ENCODE peak calls at places on chromosome X, in nine cellular contexts. X is lower lobe of right lung, C is mesenchymal stem cell, T is GM23248, V is left ventricle myocardium inferior, G is WERI-Rb-1, H is body of pancreas, I is mammary epithelial cell, F is heart right ventricle. R is an unnamed sample. For H3K9me3, the result is how much of the 10 kb centered on the place peaks cover.

GRCh38 chrX:7088968-7089615 is 58.4 kb upstream of the STS start:
- DNase-seq in C (no peak), G (peak), H (no peak), T (no peak), F (no peak), V (no peak), X (no peak), I (no peak), R (no peak)

GRCh38 chrX:65196758-65197371 is 220.6 kb upstream of the ZC4H2 start:
- DNase-seq in V (no peak), T (peak), C (no peak), H (peak), F (no peak), G (no peak), I (no peak), X (peak), R (peak)

GRCh38 chrX:13266641-13267420 is 53.0 kb downstream of the ATXN3L start:
- DNase-seq in V (no peak), X (no peak), T (peak), I (peak), C (no peak), F (no peak), G (no peak), H (no peak), R (peak)

GRCh38 chrX:10574663-10575062 is 45.7 kb downstream of the MID1 start:
- DNase-seq in T (peak), F (no peak), H (no peak), G (no peak), V (no peak), X (no peak), C (no peak), I (peak), R (peak)

GRCh38 chrX:1358793-1359476 is 22.4 kb downstream of the IL3RA start:
- DNase-seq in X (no peak), I (no peak), F (no peak), G (no peak), V (no peak), C (no peak), T (no peak), H (no peak), R (no peak)

GRCh38 chrX:115330498-115331138 is 41.1 kb downstream of the LUZP4 start:
- DNase-seq in G (peak), I (peak), X (no peak), T (peak), C (peak), H (peak), V (no peak), F (no peak), R (peak)

GRCh38 chrX:51024106-51024696 is 113.7 kb downstream of the BMP15 start:
- DNase-seq in X (no peak), V (no peak), H (no peak), F (no peak), C (no peak), T (no peak), I (no peak), G (no peak), R (no peak)

GRCh38 chrX:53239474-53239873 is 14.5 kb upstream of the KDM5C start:
- DNase-seq in T (no peak), H (no peak), F (no peak), X (no peak), I (no peak), G (peak), V (no peak), C (no peak), R (peak)

GRCh38 chrX:46180258-46180687 is 364.9 kb downstream of the ZNF674 start:
- DNase-seq in I (peak), X (no peak), F (no peak), C (peak), V (no peak), T (peak), H (no peak), G (no peak), R (peak)

GRCh38 chrX:12239356-12240082 is 101.2 kb downstream of the FRMPD4 start:
- DNase-seq in G (no peak), F (no peak), I (no peak), T (no peak), V (no peak), C (no peak), H (no peak), X (no peak), R (no peak)

GRCh38 chrX:139290310-139290709 is 240.2 kb upstream of the F9 start:
- DNase-seq in X (no peak), F (no peak), G (no peak), H (no peak), I (peak), C (no peak), T (peak), V (no peak), R (no peak)

GRCh38 chrX:52346462-52347165 is 22.2 kb upstream of the XAGE2 start:
- DNase-seq in V (no peak), C (no peak), H (no peak), G (no peak), F (no peak), X (no peak), T (peak), I (peak), R (peak)

GRCh38 chrX:1476682-1477081 is 24.0 kb upstream of the ASMTL start:
- DNase-seq in C (no peak), F (no peak), V (no peak), H (no peak), T (no peak), X (no peak), G (no peak), I (no peak), R (no peak)

GRCh38 chrX:112642349-112642748 is 37.4 kb downstream of the LHFPL1 start:
- DNase-seq in G (peak), I (peak), V (no peak), C (peak), X (no peak), H (peak), T (peak), F (no peak), R (no peak)

GRCh38 chrX:12955882-12956703 is 18.8 kb upstream of the TMSB4X start:
- DNase-seq in I (peak), H (no peak), X (peak), C (peak), V (peak), F (peak), T (peak), G (no peak), R (peak)

GRCh38 chrX:68921937-68922456 is 93.2 kb downstream of the EFNB1 start:
- DNase-seq in H (no peak), F (no peak), I (no peak), V (no peak), X (no peak), G (no peak), T (no peak), C (no peak), R (no peak)

GRCh38 chrX:53080628-53081580 is 1.3 kb upstream of the TSPYL2 start:
- DNase-seq in X (no peak), C (no peak), I (no peak), T (peak), G (no peak), V (no peak), F (no peak), H (no peak), R (no peak)

GRCh38 chrX:2538016-2538415 is 37.2 kb upstream of the DHRSX start:
- DNase-seq in G (no peak), T (peak), V (no peak), I (no peak), F (no peak), C (no peak), X (no peak), H (no peak), R (no peak)

GRCh38 chrX:135497736-135498135 is 22.7 kb upstream of the INTS6L start:
- DNase-seq in H (no peak), I (no peak), V (no peak), F (no peak), T (no peak), X (no peak), G (no peak), C (no peak), R (no peak)

GRCh38 chrX:18934708-18935107 is 49.2 kb downstream of the PHKA2 start:
- DNase-seq in G (no peak), F (no peak), C (no peak), X (no peak), I (no peak), V (no peak), H (no peak), T (no peak), R (no peak)

GRCh38 chrX:66632473-66632872 is 6.4 kb downstream of the EDA2R start:
- DNase-seq in V (no peak), I (peak), C (no peak), T (peak), F (no peak), X (no peak), H (no peak), G (no peak), R (no peak)

GRCh38 chrX:66634272-66634671 is 4.6 kb downstream of the EDA2R start:
- DNase-seq in V (no peak), F (no peak), G (no peak), C (no peak), T (peak), H (no peak), X (no peak), I (no peak), R (no peak)

GRCh38 chrX:66635360-66635759 is 3.5 kb downstream of the EDA2R start:
- DNase-seq in C (peak), T (peak), F (no peak), I (peak), H (no peak), X (no peak), G (no peak), V (no peak), R (peak)

GRCh38 chrX:66632986-66633385 is 5.9 kb downstream of the EDA2R start:
- DNase-seq in V (no peak), I (no peak), T (peak), G (no peak), F (no peak), X (no peak), C (no peak), H (no peak), R (no peak)

GRCh38 chrX:66633541-66633940 is 5.3 kb downstream of the EDA2R start:
- DNase-seq in G (no peak), T (peak), V (no peak), F (no peak), H (no peak), I (peak), X (no peak), C (peak), R (peak)
- H3K4me3 ChIP-seq in G (no peak), T (peak), V (no peak), F (no peak), H (no peak), I (no peak), X (no peak), C (peak), R (no peak)

GRCh38 chrX:23168291-23168690 is 166.4 kb upstream of the PTCHD1 start:
- DNase-seq in C (no peak), G (no peak), X (no peak), H (no peak), V (no peak), T (no peak), I (no peak), F (no peak), R (no peak)
- H3K9me3 ChIP-seq in C (under half), G (under half), X (under half), H (under half), V (under half), T (under half), I (under half), F (under half), R (under half)

DNA sequence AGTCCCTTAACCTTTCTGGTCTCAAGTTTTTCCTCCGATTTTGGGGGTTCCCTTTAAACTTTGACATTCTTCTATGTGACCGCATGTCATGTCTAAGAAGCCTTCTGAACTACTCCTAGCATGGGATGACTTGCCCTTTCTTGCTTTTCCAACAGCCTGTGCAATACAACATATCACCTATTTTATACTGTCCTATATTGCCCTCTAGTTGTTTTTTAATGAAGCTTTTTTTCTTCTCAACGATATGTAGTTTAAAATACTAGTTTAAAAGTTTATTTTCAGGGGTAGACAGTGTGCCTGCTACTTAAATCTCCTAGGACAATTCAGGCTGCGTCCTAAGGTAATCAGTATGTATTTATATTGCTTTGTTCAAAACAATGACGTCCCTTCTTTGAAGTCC is 1.0 kb upstream of the IGBP1 start:
- DNase-seq in T (peak), F (no peak), H (no peak), I (no peak), V (no peak), C (no peak), X (no peak), G (no peak), R (no peak)
- H3K4me3 ChIP-seq in T (no peak), F (peak), H (no peak), I (no peak), V (no peak), C (no peak), X (no peak), G (no peak), R (no peak)

GRCh38 chrX:258291-259040 is 22.7 kb upstream of the PLCXD1 start:
- DNase-seq in I (no peak), T (no peak), H (no peak), X (peak), C (no peak), V (no peak), F (no peak), G (peak), R (no peak)
- H3K9me3 ChIP-seq in I (under half), T (under half), H (under half), X (under half), C (under half), V (under half), F (under half), G (under half), R (under half)

DNA sequence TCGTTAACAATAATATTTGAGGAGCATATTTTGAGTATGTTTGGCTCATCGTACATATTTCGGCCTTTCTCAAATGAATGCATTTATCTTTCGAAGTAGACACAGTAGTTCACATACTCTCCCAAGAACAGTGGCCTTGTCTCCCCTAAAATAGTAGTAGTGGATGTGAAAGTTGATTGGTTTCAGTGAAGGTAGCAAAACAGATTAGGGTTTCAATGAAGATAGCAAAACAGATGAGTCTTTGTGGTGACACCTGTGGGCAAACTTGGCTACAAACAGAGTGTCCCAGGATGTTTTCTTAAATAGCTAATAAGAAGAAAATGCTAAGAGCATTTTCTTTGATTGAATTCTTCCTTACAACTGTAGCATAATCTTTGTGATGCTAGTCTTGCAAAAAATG is 67.0 kb downstream of the USP9X start:
- DNase-seq in H (no peak), V (no peak), T (no peak), G (no peak), X (no peak), I (no peak), F (no peak), C (no peak), R (no peak)
- H3K4me3 ChIP-seq in H (no peak), V (no peak), T (no peak), G (no peak), X (no peak), I (no peak), F (no peak), C (no peak), R (no peak)

DNA sequence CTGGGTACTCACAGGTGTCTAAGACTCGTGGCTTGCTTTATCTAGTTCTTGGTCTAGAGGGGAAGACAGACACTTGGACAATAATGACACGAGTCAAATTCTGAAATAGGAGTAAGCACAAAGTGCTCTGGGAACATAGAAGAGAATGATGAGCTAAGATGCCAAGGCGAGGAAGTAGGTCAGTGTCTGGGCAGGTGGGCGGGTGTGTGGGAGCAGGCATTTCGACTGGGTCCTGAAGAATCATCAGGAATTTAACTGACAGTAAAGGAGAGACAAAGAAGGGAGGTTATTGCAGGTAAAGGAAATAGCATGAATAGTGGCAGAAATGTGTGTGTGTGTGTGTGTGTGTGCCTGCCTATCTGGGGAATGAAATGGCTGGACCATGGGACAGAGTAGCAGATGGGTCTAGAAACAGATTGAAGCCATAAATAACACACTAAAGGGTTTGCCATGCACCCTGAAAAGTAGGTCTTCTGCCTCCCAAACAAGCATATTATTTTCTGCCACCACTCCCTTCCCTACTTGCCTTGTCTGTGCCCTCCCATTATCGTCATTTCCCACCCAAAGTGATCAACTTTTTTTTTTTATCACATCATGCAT is 58.4 kb upstream of the SLC25A43 start:
- DNase-seq in I (no peak), V (no peak), G (no peak), T (no peak), H (no peak), F (no peak), X (no peak), C (no peak), R (no peak)
- H3K9me3 ChIP-seq in I (under half), V (under half), G (under half), T (under half), H (under half), F (under half), X (under half), C (under half), R (under half)

DNA sequence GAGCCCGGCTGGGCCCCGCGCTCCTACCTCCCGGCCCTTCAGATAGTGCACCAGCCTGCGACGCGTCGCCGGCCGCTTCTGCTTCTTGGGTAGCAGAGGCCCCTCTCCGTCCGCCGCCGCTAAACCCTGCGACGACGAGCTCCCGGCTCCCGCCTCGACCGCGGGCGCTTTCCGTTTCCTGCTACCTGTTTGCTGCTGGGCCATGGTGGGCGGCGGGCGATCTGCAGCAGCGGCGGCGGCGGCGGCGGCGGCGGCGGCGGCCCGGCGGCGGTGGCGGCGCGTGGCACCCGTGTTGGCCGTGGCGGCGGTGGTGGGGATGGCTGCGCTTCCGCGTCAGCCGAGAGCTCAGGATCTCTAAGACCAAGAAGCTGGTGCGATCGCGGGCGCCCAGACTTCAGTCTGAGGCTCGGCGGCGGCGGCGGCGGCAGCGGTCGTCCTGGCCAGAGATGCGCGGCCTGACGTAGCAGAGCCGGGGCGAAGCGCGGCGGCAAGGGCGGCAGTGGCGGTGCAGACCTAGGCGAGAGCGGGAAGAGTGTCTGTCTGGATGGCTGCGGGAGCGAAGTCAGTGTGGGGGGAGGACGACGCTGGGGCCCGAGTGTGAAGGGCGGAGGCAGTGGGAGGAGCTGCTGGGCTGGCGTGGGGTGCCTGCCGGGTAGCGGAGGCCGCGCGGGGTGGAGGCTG is at the start of gene DCAF12L2:
- DNase-seq in F (no peak), I (no peak), C (no peak), H (no peak), T (peak), V (peak), G (no peak), X (peak), R (peak)
- H3K4me3 ChIP-seq in F (no peak), I (no peak), C (peak), H (no peak), T (no peak), V (peak), G (no peak), X (no peak), R (peak)

GRCh38 chrX:47936940-47937317 is 66.9 kb downstream of the ZNF182 start:
- DNase-seq in F (no peak), H (no peak), T (no peak), X (no peak), G (no peak), C (no peak), V (no peak), I (no peak), R (no peak)

GRCh38 chrX:47940448-47940847 is 63.3 kb downstream of the ZNF182 start:
- DNase-seq in X (no peak), F (no peak), V (no peak), C (no peak), H (no peak), G (no peak), I (no peak), T (no peak), R (no peak)

GRCh38 chrX:47936224-47936939 is 67.4 kb downstream of the ZNF182 start:
- DNase-seq in G (no peak), I (no peak), T (no peak), V (no peak), C (no peak), X (no peak), H (no peak), F (no peak), R (no peak)

DNA sequence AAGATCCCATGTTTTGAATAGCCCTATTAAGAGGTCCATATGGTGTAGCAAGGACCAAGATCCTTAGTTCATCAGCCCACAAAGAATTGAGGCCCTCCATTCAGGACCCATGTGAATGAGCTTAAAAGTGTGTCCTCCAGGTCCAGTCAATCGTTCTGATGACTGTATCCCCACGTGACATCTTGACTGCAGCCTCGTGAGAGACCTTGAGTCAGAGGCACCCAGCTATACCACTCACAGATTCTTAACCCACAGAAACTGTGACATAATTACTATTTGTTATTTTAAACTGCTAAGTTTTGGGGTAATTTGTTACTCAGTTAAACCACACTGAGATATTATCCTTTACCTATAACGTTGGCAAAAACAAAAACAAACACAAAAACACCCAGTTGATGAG is 62.4 kb downstream of the ZNF182 start:
- DNase-seq in V (no peak), F (no peak), H (no peak), I (peak), T (no peak), C (no peak), G (no peak), X (no peak), R (no peak)
- H3K9me3 ChIP-seq in V (under half), F (under half), H (under half), I (under half), T (under half), C (under half), G (under half), X (under half), R (under half)

DNA sequence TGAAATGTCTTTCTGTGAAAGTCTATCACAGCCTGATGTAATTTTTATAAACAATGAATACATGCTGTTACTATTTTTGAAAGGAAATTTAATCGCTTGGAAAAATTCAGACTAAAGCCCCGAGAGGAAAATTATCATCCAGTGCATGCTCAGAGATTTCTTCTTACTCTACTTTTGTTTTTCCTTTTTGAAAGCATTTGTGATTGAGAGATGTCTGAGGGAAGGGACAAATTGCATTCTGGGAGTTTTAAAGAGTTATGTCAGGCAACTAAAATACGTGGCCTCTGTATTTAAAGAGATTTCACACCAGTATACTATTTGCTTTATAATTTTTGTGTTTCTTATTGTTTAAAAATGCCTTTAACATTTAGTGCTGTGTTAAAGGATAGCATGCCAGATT is 1.4 kb upstream of the ZFX start:
- DNase-seq in C (no peak), V (no peak), G (no peak), X (no peak), T (no peak), I (no peak), F (no peak), H (no peak), R (no peak)
- H3K4me3 ChIP-seq in C (peak), V (peak), G (peak), X (peak), T (peak), I (no peak), F (peak), H (no peak), R (peak)

GRCh38 chrX:55004231-55004630 is 4.1 kb downstream of the APEX2 start:
- DNase-seq in C (no peak), I (no peak), X (no peak), V (no peak), G (no peak), F (no peak), T (no peak), H (no peak), R (no peak)
- H3K9me3 ChIP-seq in C (under half), I (under half), X (under half), V (under half), G (under half), F (under half), T (under half), H (under half), R (under half)